ENCODE peak calls at places on chromosomes 3 and 15, in four cellular contexts. L, D, I and Y are unnamed samples.

GRCh38 chr3:185688808-185689207 is 102.7 kb downstream of the SENP2 start:
- DNase-seq in D (no peak), I (no peak), L (peak), Y (no peak)

GRCh38 chr3:140206196-140207040 is 271.4 kb downstream of the CLSTN2 start:
- DNase-seq in I (no peak), L (no peak), D (no peak), Y (no peak)

GRCh38 chr3:57942872-57943283 is 65.3 kb upstream of the FLNB start:
- DNase-seq in L (no peak), I (no peak), D (peak), Y (no peak)

GRCh38 chr3:141686477-141687280 is 51.4 kb upstream of the RNF7 start:
- DNase-seq in L (peak), I (peak), D (no peak), Y (no peak)

GRCh38 chr3:187352581-187353575 is 15.3 kb upstream of the RTP4 start:
- DNase-seq in I (no peak), D (no peak), L (peak), Y (no peak)

GRCh38 chr15:77266708-77267387 is 153.1 kb downstream of the PEAK1 start:
- DNase-seq in I (no peak), D (no peak), L (no peak), Y (no peak)

GRCh38 chr3:148006508-148006907 is 597.3 kb downstream of the ZIC1 start:
- DNase-seq in D (no peak), L (no peak), I (no peak), Y (no peak)

GRCh38 chr3:27431116-27431515 is 53.1 kb downstream of the SLC4A7 start:
- DNase-seq in D (no peak), I (no peak), L (peak), Y (no peak)

GRCh38 chr3:24475945-24476344 is 18.7 kb downstream of the THRB start:
- DNase-seq in D (no peak), L (no peak), I (no peak), Y (no peak)

GRCh38 chr3:51678685-51679084 is 7.6 kb downstream of the TEX264 start:
- DNase-seq in L (no peak), D (no peak), I (no peak), Y (no peak)

GRCh38 chr15:52183562-52184173 is 7.5 kb downstream of the GNB5 start:
- DNase-seq in I (peak), D (no peak), L (peak), Y (no peak)

GRCh38 chr15:77402740-77403379 is 17.0 kb downstream of the PEAK1 start:
- DNase-seq in D (no peak), I (no peak), L (no peak), Y (no peak)

DNA sequence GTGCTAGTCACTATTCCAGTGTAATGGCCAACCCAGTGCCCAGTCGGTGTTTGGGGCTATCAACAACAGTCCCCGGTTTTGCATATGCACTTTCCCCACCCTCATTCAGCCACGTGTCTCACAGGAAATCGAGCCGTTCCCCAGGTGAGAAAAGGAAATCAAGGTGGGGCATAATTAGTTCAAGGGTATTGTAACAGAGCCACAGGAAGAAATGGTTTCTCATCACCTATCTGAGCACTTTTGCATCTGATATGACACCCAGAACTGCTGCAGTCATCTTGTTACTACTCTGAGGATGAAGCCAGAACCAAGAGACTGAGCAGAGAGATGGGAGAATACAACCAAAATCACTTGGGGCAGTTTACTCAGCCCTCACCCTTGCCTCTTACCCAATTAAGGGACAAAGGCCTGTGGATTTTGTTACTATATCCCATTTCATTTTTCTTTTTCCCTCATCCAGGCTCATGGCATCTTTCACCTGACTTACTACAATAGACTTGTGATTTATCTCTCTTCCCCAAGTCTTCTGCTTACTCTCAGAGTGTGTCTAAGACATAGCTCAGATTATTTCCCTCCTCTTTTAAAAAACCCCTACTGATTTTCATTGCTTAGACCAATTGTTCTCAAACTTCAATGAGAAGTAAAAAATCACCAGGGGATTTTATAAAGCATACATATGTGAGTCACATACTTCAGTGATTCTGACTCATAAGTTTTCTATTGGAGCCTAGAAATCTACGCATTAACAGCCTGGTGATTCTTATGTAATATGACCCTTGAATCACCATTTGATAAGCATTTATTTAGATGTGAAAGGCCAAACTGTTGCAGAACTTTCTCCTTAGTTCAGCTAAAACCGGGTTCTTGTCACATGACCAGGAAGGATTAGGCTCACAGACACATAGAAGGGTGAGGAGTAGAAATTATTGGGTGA is 40.5 kb downstream of the TRAT1 start:
- DNase-seq in I (no peak), L (no peak), D (no peak), Y (no peak)
- H3K27ac ChIP-seq in I (no peak), L (no peak), D (no peak), Y (no peak)

DNA sequence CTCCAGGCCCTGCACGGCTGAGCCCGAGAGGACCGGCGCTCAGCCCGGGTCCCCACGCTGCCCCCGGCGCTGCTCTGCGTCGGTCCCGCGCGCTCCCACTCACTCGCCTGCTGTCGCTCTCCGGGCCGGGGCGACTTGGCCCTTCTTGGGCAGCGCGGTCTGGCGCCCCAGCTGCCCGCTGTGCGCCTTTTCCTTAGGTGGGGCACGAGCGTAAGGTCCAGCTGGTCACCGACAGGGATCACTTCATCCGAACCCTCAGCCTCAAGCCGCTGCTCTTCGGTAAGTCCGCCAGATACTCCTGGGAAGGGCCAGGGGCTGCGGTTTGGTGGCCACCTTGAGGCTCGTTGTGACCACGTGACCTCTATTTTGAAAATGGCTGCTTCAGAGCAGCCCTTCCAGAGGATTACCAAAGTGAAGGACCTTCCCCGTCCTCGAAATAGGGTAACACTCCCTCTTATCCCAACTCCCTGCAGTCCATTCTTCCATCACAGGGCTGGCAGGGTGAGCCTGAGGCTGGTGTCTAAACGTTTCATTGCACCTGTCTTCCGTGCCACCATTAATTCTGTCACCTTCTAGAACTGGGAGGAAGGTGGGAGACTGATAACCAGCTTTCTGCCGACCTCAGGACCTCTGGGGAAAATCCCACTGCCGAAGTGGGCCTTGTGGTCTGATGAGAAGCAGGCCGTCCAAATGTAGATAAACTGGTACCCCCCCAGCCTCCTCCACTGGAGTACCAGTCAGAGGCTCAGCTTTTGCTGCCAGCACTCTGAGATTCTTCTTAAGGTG is 788 bp downstream of the P4HTM start:
- DNase-seq in I (no peak), D (no peak), L (no peak), Y (no peak)
- TF ChIP-seq CTCF in I (no peak), D (no peak), L (no peak), Y (no peak)

DNA sequence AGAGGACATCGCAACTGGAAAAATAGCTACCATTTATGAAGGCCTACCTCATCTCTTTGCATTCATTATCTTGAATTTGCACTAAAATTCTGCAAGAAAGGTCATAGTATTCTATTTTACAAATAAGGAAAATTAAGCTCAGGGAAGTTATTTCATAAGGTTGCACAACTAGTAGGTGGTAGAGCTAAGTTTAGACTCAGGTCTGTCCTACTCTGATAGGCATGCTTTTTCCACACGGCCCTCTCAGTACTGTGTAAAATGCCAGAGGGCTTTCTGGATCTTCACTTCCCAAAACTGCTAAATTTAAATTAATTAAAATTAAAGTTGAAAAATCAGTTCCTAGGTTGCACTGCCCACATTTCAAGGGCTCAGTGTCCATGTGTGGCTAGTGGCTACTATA is 18.3 kb downstream of the MAP2K1 start:
- DNase-seq in D (no peak), I (no peak), L (no peak), Y (no peak)
- H3K4me3 ChIP-seq in D (no peak), I (no peak), L (no peak), Y (no peak)

DNA sequence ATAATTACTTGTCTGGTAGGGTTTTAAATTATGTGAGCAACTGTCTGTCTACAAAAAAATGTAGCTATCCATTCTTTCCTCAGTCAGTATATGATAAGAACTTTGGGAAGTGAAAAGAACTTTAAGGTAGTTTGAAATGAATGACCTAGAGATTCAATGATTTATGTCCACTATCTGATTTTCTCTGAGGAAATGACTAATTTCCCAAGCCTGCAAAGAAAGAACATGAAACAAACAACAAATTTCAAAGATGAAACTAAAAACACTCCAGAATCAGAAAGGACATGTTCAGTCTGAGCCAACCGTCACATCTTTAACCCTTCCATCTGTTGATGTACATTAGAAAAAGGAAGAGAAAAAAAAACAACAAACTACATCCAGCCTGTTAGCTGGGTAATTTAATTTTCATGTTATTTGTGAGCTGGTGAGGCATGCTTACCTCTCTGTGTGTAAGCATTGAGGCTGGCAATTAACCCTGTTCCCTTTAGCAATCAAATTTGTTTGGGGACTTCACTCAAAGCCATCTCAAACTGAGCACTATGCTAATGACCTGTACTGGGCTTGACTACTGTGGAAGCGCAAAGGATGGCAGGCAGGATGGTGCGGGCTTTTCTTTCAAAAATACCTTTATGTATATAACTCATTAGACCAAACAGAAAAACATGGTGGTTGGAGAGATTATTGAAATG is 220.1 kb downstream of the TUSC7 start:
- DNase-seq in I (no peak), D (no peak), L (no peak), Y (no peak)
- H3K27ac ChIP-seq in I (no peak), D (no peak), L (no peak), Y (no peak)

GRCh38 chr3:181358555-181358954 is 353.2 kb upstream of the SOX2 start:
- DNase-seq in I (no peak), L (no peak), D (no peak), Y (no peak)

GRCh38 chr3:181358060-181358459 is 353.7 kb upstream of the SOX2 start:
- DNase-seq in I (no peak), L (no peak), D (no peak), Y (no peak)

GRCh38 chr3:181354140-181354539 is 357.6 kb upstream of the SOX2 start:
- DNase-seq in I (no peak), L (no peak), D (no peak), Y (no peak)
- TF ChIP-seq CTCF in I (no peak), L (no peak), D (no peak), Y (no peak)

GRCh38 chr3:112293368-112294321 is at the start of gene SLC9C1:
- DNase-seq in D (no peak), L (peak), I (peak), Y (no peak)
- H3K4me3 ChIP-seq in D (peak), L (peak), I (peak), Y (peak)

DNA sequence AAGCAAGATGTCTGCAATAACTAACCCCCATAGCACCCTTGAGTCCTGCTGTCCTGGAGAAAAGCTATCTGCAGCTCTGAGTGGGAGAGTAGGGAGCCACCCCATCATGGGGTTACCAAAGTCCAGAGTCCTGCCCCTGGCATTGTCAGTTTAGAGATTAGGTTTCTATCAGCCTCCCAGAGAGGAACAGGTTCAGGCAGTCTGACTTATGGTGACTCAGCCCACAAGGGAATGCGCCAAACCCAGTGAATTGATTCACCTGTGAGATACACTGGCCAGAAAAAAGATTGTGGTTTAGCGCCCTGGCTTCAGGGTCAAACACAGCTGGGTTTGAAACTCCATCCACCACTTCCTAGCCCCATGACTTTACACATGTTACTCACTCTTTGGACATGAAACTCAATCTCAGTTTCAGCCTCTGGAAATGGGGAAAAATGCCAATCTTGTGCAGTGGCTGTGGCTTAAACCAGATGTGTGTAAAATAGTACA is 263.6 kb upstream of the HES1 start:
- DNase-seq in D (peak), L (peak), I (no peak), Y (no peak)
- H3K27ac ChIP-seq in D (peak), L (peak), I (no peak), Y (peak)

DNA sequence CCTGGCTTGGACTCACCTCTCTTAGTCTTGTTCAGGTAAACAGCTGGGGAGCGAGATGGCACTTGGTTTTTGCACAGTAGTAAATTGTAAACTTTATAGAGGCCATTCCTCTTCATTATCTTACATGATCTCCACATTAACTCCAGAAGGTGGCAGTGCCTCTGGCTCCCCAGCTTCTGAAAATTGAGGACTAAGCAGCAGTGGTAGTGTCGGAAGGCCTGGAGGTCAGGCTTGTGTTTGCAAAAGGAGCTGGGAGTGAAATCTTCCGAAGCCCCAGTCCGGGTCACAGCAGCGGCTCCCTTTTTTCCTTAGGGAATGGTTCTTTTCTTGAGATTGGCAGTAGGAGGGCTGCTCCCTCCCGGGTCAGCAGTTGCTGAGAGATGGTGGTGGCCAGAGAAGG is 85.7 kb downstream of the FNDC3B start:
- DNase-seq in D (no peak), L (no peak), I (no peak), Y (no peak)
- TF ChIP-seq CTCF in D (no peak), L (peak), I (no peak), Y (no peak)